ENCODE peak calls at places on chromosomes 4 and X, in eight cellular contexts. L is mesothelial cell of epicardium; X is activated effector memory CD4-positive, alpha-beta T cell treated with Interleukin-2 at 50 U/mL for 16 hours; C is dermis blood vessel endothelial cell; Q is ovary; E is stimulated activated CD4-positive, alpha-beta T cell treated with anti-CD3 and anti-CD28 coated beads, Interleukin-2, amount 100 ng/mL, for 24 hours; T is glutamatergic neuron; N is T-helper 1 cell. G is an unnamed sample.

GRCh38 chr4:4572821-4573220 is 31.0 kb upstream of the STX18 start:
- DNase-seq in L (no peak), X (no peak), C (no peak), Q (no peak), E (no peak), T (no peak), N (no peak), G (no peak)

GRCh38 chr4:185307136-185307950 is 88.4 kb downstream of the LRP2BP start:
- DNase-seq in L (no peak), X (no peak), C (no peak), Q (no peak), E (no peak), T (no peak), N (no peak), G (no peak)

GRCh38 chr4:8528713-8529112 is 51.5 kb upstream of the GPR78 start:
- DNase-seq in L (no peak), X (no peak), C (no peak), Q (no peak), E (no peak), T (no peak), N (no peak), G (no peak)

GRCh38 chr4:164438321-164438720 is 315.6 kb upstream of the SMIM31 start:
- DNase-seq in L (no peak), X (no peak), C (no peak), Q (no peak), E (no peak), T (no peak), N (no peak), G (no peak)

GRCh38 chrX:69177511-69178162 is 12.4 kb upstream of the PJA1 start:
- DNase-seq in L (no peak), X (no peak), C (no peak), Q (no peak), E (no peak), T (no peak), N (no peak), G (no peak)

GRCh38 chr4:53541577-53542206 is 49.6 kb downstream of the LNX1 start:
- DNase-seq in L (no peak), X (no peak), C (peak; percentile 81), Q (no peak), E (no peak), T (no peak), N (no peak), G (no peak)

GRCh38 chr4:71608674-71609062 is 175.2 kb downstream of the GC start:
- DNase-seq in L (no peak), X (no peak), C (no peak), Q (no peak), E (no peak), T (no peak), N (no peak), G (no peak)

GRCh38 chr4:11228575-11228974 is 200.1 kb downstream of the HS3ST1 start:
- DNase-seq in L (no peak), X (no peak), C (no peak), Q (no peak), E (no peak), T (no peak), N (no peak), G (no peak)

GRCh38 chr4:2272026-2272827 is 10.3 kb upstream of the MXD4 start:
- DNase-seq in L (no peak), X (no peak), C (no peak), Q (no peak), E (no peak), T (no peak), N (no peak), G (no peak)

GRCh38 chrX:2692221-2693122 is 1.4 kb downstream of the CD99 start:
- DNase-seq in L (no peak), X (no peak), C (peak; percentile 51), Q (peak; percentile 41), E (no peak), T (no peak), N (no peak), G (no peak)

GRCh38 chr4:184114431-184114830 is 103.2 kb downstream of the ENPP6 start:
- DNase-seq in L (no peak), X (no peak), C (no peak), Q (no peak), E (no peak), T (no peak), N (no peak), G (no peak)

GRCh38 chr4:81215219-81215892 is at the start of gene PRKG2:
- DNase-seq in L (no peak), X (no peak), C (no peak), Q (no peak), E (no peak), T (peak; percentile 54), N (no peak), G (no peak)

GRCh38 chr4:72709475-72709874 is 140.5 kb upstream of the ADAMTS3 start:
- DNase-seq in L (no peak), X (no peak), C (no peak), Q (no peak), E (no peak), T (no peak), N (no peak), G (no peak)

GRCh38 chr4:135605096-135605495 is 1403.5 kb upstream of the PABPC4L start:
- DNase-seq in L (no peak), X (no peak), C (no peak), Q (no peak), E (no peak), T (no peak), N (no peak), G (no peak)

GRCh38 chrX:39226307-39226706 is 425.0 kb downstream of the MID1IP1 start:
- DNase-seq in L (no peak), X (no peak), C (no peak), Q (peak; percentile 33), E (no peak), T (no peak), N (no peak), G (no peak)

GRCh38 chr4:103934178-103934789 is 214.5 kb upstream of the TACR3 start:
- DNase-seq in L (no peak), X (no peak), C (peak; percentile 63), Q (no peak), E (no peak), T (no peak), N (no peak), G (no peak)

GRCh38 chr4:67638157-67638556 is 62.8 kb downstream of the UBA6 start:
- DNase-seq in L (no peak), X (no peak), C (no peak), Q (no peak), E (no peak), T (no peak), N (no peak), G (no peak)

GRCh38 chrX:151239748-151240147 is 63.4 kb downstream of the GPR50 start:
- DNase-seq in L (no peak), X (no peak), C (no peak), Q (no peak), E (no peak), T (no peak), N (no peak), G (no peak)

GRCh38 chr4:180314972-180315371 is 1928.2 kb upstream of the TENM3 start:
- DNase-seq in L (no peak), X (no peak), C (no peak), Q (no peak), E (no peak), T (no peak), N (no peak), G (no peak)

GRCh38 chr4:133483600-133484246 is 334.6 kb downstream of the PCDH10 start:
- DNase-seq in L (no peak), X (no peak), C (no peak), Q (no peak), E (no peak), T (no peak), N (no peak), G (no peak)

GRCh38 chr4:148225639-148226038 is 216.6 kb downstream of the NR3C2 start:
- DNase-seq in L (no peak), X (no peak), C (peak; percentile 37), Q (no peak), E (no peak), T (no peak), N (no peak), G (no peak)

GRCh38 chr4:169899295-169899694 is 126.9 kb downstream of the MFAP3L start:
- DNase-seq in L (no peak), X (no peak), C (no peak), Q (no peak), E (no peak), T (no peak), N (no peak), G (no peak)